ENCODE peak calls at places on chromosomes 6 and 20, in seven cellular contexts. One of them, this sample, is unnamed.
A peak's percentile ranks its signal among the peaks of the same experiment; 100 is the strongest.

GRCh38 chr6:152223622-152224021 is 413.5 kb downstream of the SYNE1 start:
- DNase-seq in NCI-H345: no peak
- DNase-seq in CD4-positive, alpha-beta T cell: no peak
- DNase-seq in iris pigment epithelial cell: no peak
- DNase-seq in CD8-positive, alpha-beta T cell: no peak
- DNase-seq in mucosa of gallbladder: no peak
- DNase-seq in renal cortical epithelial cell: no peak
- DNase-seq in this sample: no peak

GRCh38 chr6:82818727-82819126 is 246.9 kb downstream of the UBE3D start:
- DNase-seq in mucosa of gallbladder: no peak
- DNase-seq in renal cortical epithelial cell: peak; percentile 5
- DNase-seq in CD4-positive, alpha-beta T cell: no peak
- DNase-seq in NCI-H345: no peak
- DNase-seq in CD8-positive, alpha-beta T cell: no peak
- DNase-seq in iris pigment epithelial cell: peak; percentile 37
- DNase-seq in this sample: peak; percentile 71

GRCh38 chr20:4154958-4155411 is 139.6 kb upstream of the RNF24 start:
- DNase-seq in mucosa of gallbladder: no peak
- DNase-seq in renal cortical epithelial cell: no peak
- DNase-seq in CD8-positive, alpha-beta T cell: no peak
- DNase-seq in CD4-positive, alpha-beta T cell: no peak
- DNase-seq in iris pigment epithelial cell: no peak
- DNase-seq in NCI-H345: no peak
- DNase-seq in this sample: no peak

GRCh38 chr6:18155864-18156396 is 708 bp downstream of the KDM1B start:
- DNase-seq in mucosa of gallbladder: peak; percentile 67
- DNase-seq in renal cortical epithelial cell: peak; percentile 70
- DNase-seq in iris pigment epithelial cell: peak; percentile 55
- DNase-seq in NCI-H345: peak; percentile 85
- DNase-seq in CD8-positive, alpha-beta T cell: peak; percentile 14
- DNase-seq in CD4-positive, alpha-beta T cell: no peak
- DNase-seq in this sample: peak; percentile 95

GRCh38 chr6:101116337-101116736 is 235.2 kb upstream of the ASCC3 start:
- DNase-seq in NCI-H345: no peak
- DNase-seq in renal cortical epithelial cell: no peak
- DNase-seq in iris pigment epithelial cell: no peak
- DNase-seq in mucosa of gallbladder: no peak
- DNase-seq in CD4-positive, alpha-beta T cell: no peak
- DNase-seq in CD8-positive, alpha-beta T cell: no peak
- DNase-seq in this sample: no peak

GRCh38 chr20:4813839-4814695 is 92.4 kb downstream of the PRND start:
- DNase-seq in mucosa of gallbladder: peak; percentile 39
- DNase-seq in renal cortical epithelial cell: no peak
- DNase-seq in CD8-positive, alpha-beta T cell: peak; percentile 45
- DNase-seq in iris pigment epithelial cell: no peak
- DNase-seq in CD4-positive, alpha-beta T cell: peak; percentile 52
- DNase-seq in NCI-H345: no peak
- DNase-seq in this sample: peak; percentile 6

GRCh38 chr6:17768388-17768787 is 61.7 kb upstream of the NUP153 start:
- DNase-seq in CD4-positive, alpha-beta T cell: no peak
- DNase-seq in CD8-positive, alpha-beta T cell: no peak
- DNase-seq in iris pigment epithelial cell: peak; percentile 54
- DNase-seq in NCI-H345: no peak
- DNase-seq in mucosa of gallbladder: no peak
- DNase-seq in renal cortical epithelial cell: peak; percentile 80
- DNase-seq in this sample: peak; percentile 21

GRCh38 chr6:35014786-35015185 is 125.7 kb downstream of the ANKS1A start:
- DNase-seq in mucosa of gallbladder: no peak
- DNase-seq in CD8-positive, alpha-beta T cell: no peak
- DNase-seq in renal cortical epithelial cell: peak; percentile 39
- DNase-seq in NCI-H345: no peak
- DNase-seq in iris pigment epithelial cell: peak; percentile 64
- DNase-seq in CD4-positive, alpha-beta T cell: no peak
- DNase-seq in this sample: peak; percentile 73

GRCh38 chr20:39874049-39874893 is 814.8 kb downstream of the MAFB start:
- DNase-seq in iris pigment epithelial cell: peak; percentile 34
- DNase-seq in CD8-positive, alpha-beta T cell: no peak
- DNase-seq in mucosa of gallbladder: peak; percentile 73
- DNase-seq in renal cortical epithelial cell: peak; percentile 54
- DNase-seq in NCI-H345: peak; percentile 83
- DNase-seq in CD4-positive, alpha-beta T cell: no peak
- DNase-seq in this sample: peak; percentile 75

GRCh38 chr20:4942336-4942735 is 59.0 kb downstream of the SLC23A2 start:
- DNase-seq in renal cortical epithelial cell: peak; percentile 23
- DNase-seq in CD4-positive, alpha-beta T cell: no peak
- DNase-seq in mucosa of gallbladder: no peak
- DNase-seq in CD8-positive, alpha-beta T cell: no peak
- DNase-seq in iris pigment epithelial cell: no peak
- DNase-seq in NCI-H345: no peak
- DNase-seq in this sample: no peak

GRCh38 chr6:156065838-156066237 is 610.2 kb upstream of the NOX3 start:
- DNase-seq in CD4-positive, alpha-beta T cell: no peak
- DNase-seq in iris pigment epithelial cell: no peak
- DNase-seq in CD8-positive, alpha-beta T cell: no peak
- DNase-seq in mucosa of gallbladder: no peak
- DNase-seq in renal cortical epithelial cell: peak; percentile 30
- DNase-seq in NCI-H345: no peak
- DNase-seq in this sample: peak; percentile 9

GRCh38 chr6:51725155-51725554 is 362.3 kb downstream of the PKHD1 start:
- DNase-seq in CD8-positive, alpha-beta T cell: no peak
- DNase-seq in renal cortical epithelial cell: no peak
- DNase-seq in NCI-H345: no peak
- DNase-seq in mucosa of gallbladder: no peak
- DNase-seq in CD4-positive, alpha-beta T cell: no peak
- DNase-seq in iris pigment epithelial cell: no peak
- DNase-seq in this sample: no peak